ENCODE peak calls at places on chromosomes 7 and 10, in seven cellular contexts. A, H, S, U, P, C and J are unnamed samples.

GRCh38 chr7:154532771-154533170 is 470.2 kb downstream of the PAXIP1 start:
- DNase-seq in S (no peak), H (no peak), C (no peak), P (no peak), A (no peak), U (no peak), J (no peak)

GRCh38 chr7:16739863-16740622 is 13.5 kb upstream of the TSPAN13 start:
- DNase-seq in H (peak; percentile 24), C (peak; percentile 70), U (no peak), S (no peak), P (no peak), A (no peak), J (no peak)

GRCh38 chr7:92769844-92770243 is 66.5 kb downstream of the CDK6 start:
- DNase-seq in P (no peak), H (no peak), A (no peak), U (no peak), C (no peak), S (no peak), J (no peak)

GRCh38 chr10:128102480-128103228 is 23.6 kb downstream of the MKI67 start:
- DNase-seq in P (no peak), C (no peak), U (no peak), S (no peak), H (no peak), A (no peak), J (no peak)

GRCh38 chr7:84188811-84189405 is 5.7 kb downstream of the SEMA3A start:
- DNase-seq in S (peak; percentile 21), U (peak; percentile 6), C (no peak), H (no peak), A (no peak), P (no peak), J (peak; percentile 14)

GRCh38 chr7:104153287-104153686 is 54.5 kb downstream of the ORC5 start:
- DNase-seq in S (no peak), P (no peak), H (no peak), A (no peak), U (no peak), C (no peak), J (no peak)

GRCh38 chr7:113796557-113796956 is 122.3 kb downstream of the PPP1R3A start:
- DNase-seq in C (no peak), H (no peak), A (no peak), U (no peak), S (no peak), P (no peak), J (no peak)

GRCh38 chr10:104117839-104118323 is 4.1 kb upstream of the SFR1 start:
- DNase-seq in S (no peak), P (no peak), H (peak; percentile 98), U (no peak), C (no peak), A (no peak), J (no peak)

GRCh38 chr10:4195214-4195613 is 410.2 kb upstream of the KLF6 start:
- DNase-seq in S (no peak), A (no peak), P (no peak), H (peak; percentile 33), U (no peak), C (no peak), J (no peak)

GRCh38 chr10:69569144-69569934 is 3.9 kb downstream of the NEUROG3 start:
- DNase-seq in P (no peak), C (no peak), H (no peak), S (peak; percentile 56), U (no peak), A (no peak), J (no peak)

GRCh38 chr10:101214446-101215396 is 14.5 kb downstream of the LBX1 start:
- DNase-seq in C (peak; percentile 76), P (no peak), H (peak; percentile 66), U (peak; percentile 50), A (no peak), S (peak; percentile 84), J (peak; percentile 78)

GRCh38 chr7:22864855-22865606 is 42.4 kb upstream of the TOMM7 start:
- DNase-seq in S (no peak), U (peak; percentile 34), P (no peak), H (no peak), A (no peak), C (no peak), J (no peak)

DNA sequence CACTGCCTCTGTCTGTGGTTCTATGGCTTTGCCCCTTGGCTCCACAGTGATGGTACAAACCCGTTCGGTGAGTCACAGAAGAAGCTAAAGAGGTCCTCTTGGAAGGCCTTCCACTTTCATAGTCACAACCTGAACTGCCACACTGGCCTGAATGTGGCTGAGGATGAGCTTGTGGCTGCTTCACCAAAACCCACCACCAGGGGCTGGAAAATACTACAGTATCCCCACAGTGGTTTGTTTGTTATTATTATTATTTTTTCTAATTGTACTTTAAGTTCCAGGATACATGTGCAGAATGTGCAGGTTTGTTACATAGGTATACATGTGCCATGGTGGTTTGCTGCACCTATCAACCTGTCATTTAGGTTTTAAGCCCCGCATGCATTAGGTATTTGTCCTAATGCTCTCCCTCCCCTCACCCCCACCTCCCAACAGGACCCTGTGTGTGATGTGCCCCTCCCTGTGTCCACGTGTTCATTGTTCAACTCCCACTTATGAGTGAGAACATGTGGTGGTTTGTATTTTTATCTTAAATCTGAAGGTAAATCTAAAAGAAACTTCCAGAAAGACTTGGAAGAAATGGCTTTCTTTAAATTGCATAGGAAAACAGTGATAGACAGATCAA is 160.8 kb upstream of the NPSR1 start:
- DNase-seq in U (no peak), C (peak; percentile 15), S (peak; percentile 15), P (no peak), H (peak; percentile 8), A (no peak), J (peak; percentile 54)
- TF ChIP-seq JUND in U (no peak), C (no peak), S (no peak), P (no peak), H (no peak), A (no peak), J (no peak)

GRCh38 chr10:43749940-43750552 is 101.4 kb upstream of the ZNF32 start:
- DNase-seq in H (no peak), P (no peak), C (no peak), U (no peak), S (no peak), A (no peak), J (no peak)
- TF ChIP-seq JUND in H (no peak), P (no peak), C (no peak), U (no peak), S (no peak), A (no peak), J (no peak)

GRCh38 chr10:33734393-33735110 is 400.1 kb upstream of the NRP1 start:
- DNase-seq in C (no peak), P (no peak), H (no peak), U (no peak), A (no peak), S (no peak), J (no peak)

GRCh38 chr10:33731322-33731721 is 396.9 kb upstream of the NRP1 start:
- DNase-seq in U (no peak), A (no peak), C (no peak), S (no peak), H (no peak), P (no peak), J (no peak)

GRCh38 chr10:33732176-33733025 is 397.9 kb upstream of the NRP1 start:
- DNase-seq in H (no peak), U (no peak), P (no peak), C (no peak), A (no peak), S (no peak), J (no peak)

GRCh38 chr10:33733058-33733457 is 398.6 kb upstream of the NRP1 start:
- DNase-seq in C (no peak), A (no peak), S (no peak), H (no peak), P (no peak), U (no peak), J (no peak)

GRCh38 chr10:33735463-33735862 is 401.0 kb upstream of the NRP1 start:
- DNase-seq in A (no peak), P (no peak), H (no peak), S (no peak), C (no peak), U (no peak), J (no peak)
- TF ChIP-seq JUND in A (no peak), P (no peak), H (no peak), S (no peak), C (no peak), U (no peak), J (no peak)

DNA sequence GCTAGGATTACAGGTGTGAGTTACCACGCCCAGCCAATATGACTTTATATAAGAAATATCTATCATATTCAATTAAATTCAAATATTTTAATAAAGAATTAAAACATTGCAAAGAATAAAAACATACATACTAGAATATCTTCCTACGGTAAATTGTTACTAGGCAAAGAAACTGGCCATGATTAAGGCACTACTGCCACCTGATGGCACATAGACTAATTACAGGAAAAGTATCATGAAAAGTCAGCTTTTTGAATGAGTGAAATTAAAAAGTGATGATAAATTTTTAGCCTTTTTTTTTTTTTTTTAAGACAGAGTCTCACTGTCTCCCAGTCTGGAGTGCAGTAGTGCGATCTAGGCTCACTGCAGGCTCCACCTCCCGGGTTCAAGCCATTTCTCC is 30.9 kb downstream of the MRPS33 start:
- DNase-seq in P (no peak), U (no peak), S (no peak), C (peak; percentile 52), H (peak; percentile 8), A (no peak), J (no peak)
- TF ChIP-seq JUND in P (no peak), U (no peak), S (no peak), C (no peak), H (no peak), A (no peak), J (no peak)

GRCh38 chr7:139798892-139799291 is 21.1 kb upstream of the HIPK2 start:
- DNase-seq in U (no peak), H (no peak), C (no peak), S (no peak), A (no peak), P (no peak), J (peak; percentile 22)

GRCh38 chr7:139799586-139799985 is 21.8 kb upstream of the HIPK2 start:
- DNase-seq in S (no peak), H (no peak), C (no peak), A (no peak), U (no peak), P (no peak), J (no peak)

GRCh38 chr7:139797607-139798006 is 19.8 kb upstream of the HIPK2 start:
- DNase-seq in S (no peak), U (no peak), P (no peak), H (no peak), C (no peak), A (no peak), J (no peak)

GRCh38 chr7:139798221-139798620 is 20.4 kb upstream of the HIPK2 start:
- DNase-seq in A (peak; percentile 39), C (no peak), S (no peak), P (no peak), U (no peak), H (no peak), J (no peak)
- TF ChIP-seq JUND in A (no peak), C (no peak), S (no peak), P (no peak), U (no peak), H (no peak), J (no peak)